ENCODE peak calls at places on chromosomes 13 and 19, in four cellular contexts. I, Z, S and C are unnamed samples. For H3K27me3, the result is how much of the 10 kb centered on the place peaks cover.

GRCh38 chr13:99972190-99972731 is 694 bp upstream of the ZIC5 start:
- DNase-seq in S (peak), I (no peak), Z (no peak), C (no peak)

GRCh38 chr13:29266743-29267142 is 328.7 kb downstream of the SLC7A1 start:
- DNase-seq in I (no peak), Z (no peak), S (no peak), C (no peak)

GRCh38 chr13:91894311-91894710 is 495.9 kb downstream of the GPC5 start:
- DNase-seq in S (no peak), Z (no peak), I (no peak), C (no peak)

GRCh38 chr13:51311271-51311670 is 28.2 kb upstream of the SERPINE3 start:
- DNase-seq in Z (no peak), S (no peak), I (no peak), C (no peak)

GRCh38 chr19:58268344-58268743 is 10.4 kb upstream of the ZNF8 start:
- DNase-seq in Z (no peak), I (no peak), S (no peak), C (no peak)

GRCh38 chr13:97434417-97435296 is 688 bp downstream of the RAP2A start:
- DNase-seq in I (no peak), S (peak), Z (peak), C (no peak)

GRCh38 chr13:113585828-113586355 is 1.3 kb downstream of the TFDP1 start:
- DNase-seq in I (no peak), Z (no peak), S (no peak), C (no peak)

GRCh38 chr13:109160887-109161669 is 531.7 kb downstream of the MYO16 start:
- DNase-seq in I (no peak), S (no peak), Z (no peak), C (no peak)

GRCh38 chr19:38158730-38159129 is 65.3 kb downstream of the DPF1 start:
- DNase-seq in S (no peak), I (no peak), Z (no peak), C (no peak)

GRCh38 chr13:50401721-50402510 is 386.7 kb downstream of the KCNRG start:
- DNase-seq in S (no peak), I (no peak), Z (no peak), C (no peak)

GRCh38 chr19:48760514-48761221 is 5.3 kb downstream of the FGF21 start:
- DNase-seq in Z (peak), I (no peak), S (no peak), C (no peak)

GRCh38 chr13:30806784-30807183 is 71.4 kb downstream of the ALOX5AP start:
- DNase-seq in S (no peak), Z (no peak), I (no peak), C (no peak)

GRCh38 chr19:38221919-38222828 is 1.8 kb downstream of the DPF1 start:
- DNase-seq in I (no peak), Z (no peak), S (peak), C (no peak)

GRCh38 chr13:32932376-32932775 is 83.8 kb upstream of the KL start:
- DNase-seq in Z (no peak), S (no peak), I (no peak), C (no peak)

GRCh38 chr19:46604781-46605355 is 3.7 kb downstream of the CALM3 start:
- DNase-seq in I (no peak), S (no peak), Z (no peak), C (no peak)

GRCh38 chr19:46076951-46077814 is 36.4 kb upstream of the IGFL4 start:
- DNase-seq in I (peak), S (peak), Z (peak), C (no peak)

DNA sequence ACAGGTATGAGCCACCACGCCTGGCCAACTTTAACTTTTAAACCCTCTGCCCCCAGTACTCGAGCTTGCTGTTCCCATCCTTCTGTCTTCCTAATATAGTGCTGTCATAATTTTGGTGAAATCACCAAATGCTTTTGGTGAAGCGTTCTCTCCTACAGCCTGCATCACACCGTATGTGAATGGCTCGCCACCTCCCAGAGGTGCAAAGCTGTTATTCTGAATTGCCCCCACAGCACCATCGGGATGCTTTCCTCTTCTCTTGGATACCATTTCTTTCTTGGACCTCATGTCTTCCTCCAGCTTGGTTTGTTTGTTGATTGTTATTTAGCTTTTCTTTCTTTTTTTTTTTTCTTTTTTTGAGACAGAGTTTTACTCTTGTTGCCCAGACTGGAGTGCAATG is 53.0 kb upstream of the XPO4 start:
- DNase-seq in S (no peak), I (no peak), Z (no peak), C (no peak)
- H3K27me3 ChIP-seq in S (under half), I (under half), Z (under half), C (under half)

GRCh38 chr19:42423462-42424344 is 3.5 kb downstream of the LIPE start:
- DNase-seq in Z (peak), S (peak), I (peak), C (no peak)

GRCh38 chr19:42422092-42422575 is 5.1 kb downstream of the LIPE start:
- DNase-seq in Z (no peak), S (no peak), I (no peak), C (no peak)

GRCh38 chr19:42424345-42424707 is 2.9 kb downstream of the LIPE start:
- DNase-seq in S (no peak), Z (no peak), I (no peak), C (no peak)

GRCh38 chr19:42421591-42422031 is 5.6 kb downstream of the LIPE start:
- DNase-seq in S (no peak), I (no peak), Z (no peak), C (no peak)

GRCh38 chr19:42422576-42423461 is 4.4 kb downstream of the LIPE start:
- DNase-seq in S (peak), Z (peak), I (no peak), C (no peak)
- TF ChIP-seq REST in S (no peak), Z (no peak), I (no peak), C (no peak)

GRCh38 chr19:34094960-34095359 is 77.3 kb upstream of the LSM14A start:
- DNase-seq in Z (no peak), S (no peak), I (no peak), C (no peak)

DNA sequence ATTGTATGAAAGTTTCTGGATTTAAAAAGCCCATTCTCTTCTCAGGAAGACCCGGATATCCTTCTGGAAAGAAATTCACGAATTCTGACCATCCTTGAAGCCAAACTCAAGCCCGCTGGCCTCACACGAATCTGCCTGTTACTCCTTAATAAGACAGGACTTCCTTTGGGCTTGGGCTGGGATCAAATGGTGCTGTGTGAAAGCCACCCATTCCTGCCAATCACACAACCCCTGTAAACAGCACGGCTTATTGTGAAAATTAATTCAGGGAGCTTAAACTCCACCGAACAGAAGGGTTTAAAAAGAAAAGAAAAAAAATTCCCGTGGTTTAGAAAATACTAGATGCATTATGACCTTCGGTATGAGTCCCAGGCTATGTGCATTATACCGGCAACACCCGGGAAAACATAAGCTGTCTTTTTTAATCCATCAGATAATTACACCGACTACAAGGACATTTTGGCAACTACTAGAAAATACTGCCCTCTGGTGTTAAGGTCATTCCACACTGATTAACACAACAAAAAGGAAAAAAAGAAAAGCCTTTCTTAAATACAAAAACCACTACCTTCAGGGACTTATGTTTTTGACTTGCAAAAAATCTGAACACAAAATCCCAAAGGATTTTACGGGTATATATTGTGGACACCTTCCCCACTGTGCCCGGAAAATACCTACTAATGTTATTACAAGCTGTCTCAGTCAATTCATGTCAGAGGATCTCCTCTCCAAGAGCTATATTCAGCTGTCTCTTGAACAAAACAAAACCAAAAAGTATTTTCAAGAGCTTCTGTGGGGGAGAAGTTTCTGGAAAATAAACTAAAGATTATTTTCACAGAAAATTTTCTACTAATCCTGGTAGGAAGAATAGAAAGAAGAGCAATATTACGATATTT is 76.0 kb upstream of the LSM14A start:
- DNase-seq in S (peak), Z (peak), I (peak), C (peak)
- TF ChIP-seq POLR2AphosphoS5 in S (no peak), Z (no peak), I (no peak), C (no peak)

GRCh38 chr19:30357580-30357954 is 14.6 kb upstream of the ZNF536 start:
- DNase-seq in S (no peak), I (no peak), Z (no peak), C (no peak)

GRCh38 chr19:30353394-30353793 is 18.8 kb upstream of the ZNF536 start:
- DNase-seq in S (no peak), Z (no peak), I (no peak), C (no peak)

GRCh38 chr19:30356951-30357579 is 15.1 kb upstream of the ZNF536 start:
- DNase-seq in I (no peak), Z (no peak), S (no peak), C (no peak)

GRCh38 chr19:30358319-30358718 is 13.9 kb upstream of the ZNF536 start:
- DNase-seq in I (no peak), S (no peak), Z (no peak), C (no peak)

GRCh38 chr19:30355586-30355985 is 16.6 kb upstream of the ZNF536 start:
- DNase-seq in I (no peak), Z (no peak), S (no peak), C (no peak)
- H3K27me3 ChIP-seq in I (under half), Z (under half), S (under half), C (under half)

GRCh38 chr19:5686647-5687359 is 3.3 kb upstream of the RPL36 start:
- DNase-seq in S (peak), I (peak), Z (peak), C (peak)
- TF ChIP-seq REST in S (no peak), I (no peak), Z (no peak), C (no peak)

DNA sequence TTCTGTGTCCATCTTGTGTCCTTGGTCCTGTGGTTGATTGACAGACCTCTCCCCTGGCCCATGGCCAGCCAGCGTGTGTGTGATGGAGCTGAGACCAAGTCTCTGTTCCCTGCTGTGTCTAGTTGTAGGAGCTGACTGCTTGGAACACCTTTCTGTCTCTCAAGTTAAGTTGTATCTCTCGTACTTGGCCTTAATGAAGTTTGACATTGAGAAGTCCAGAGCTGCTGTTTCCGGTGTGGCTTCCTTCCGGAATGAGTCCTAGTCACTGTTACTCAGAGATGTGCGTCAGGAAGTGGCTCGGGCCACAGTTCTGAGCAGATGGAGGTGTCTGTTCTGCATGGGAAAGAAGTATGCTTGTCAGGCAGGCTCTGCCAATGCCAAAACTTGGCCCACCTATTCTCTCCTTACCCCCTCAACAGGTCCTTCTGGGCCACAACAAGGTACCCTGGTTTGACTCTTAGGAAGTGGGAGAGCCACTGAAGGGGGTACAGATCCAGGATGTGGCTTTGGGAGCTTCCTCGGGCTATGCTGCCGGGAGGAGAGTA is 54.3 kb downstream of the GATAD2A start:
- DNase-seq in I (no peak), Z (peak), S (no peak), C (peak)
- TF ChIP-seq POLR2AphosphoS5 in I (no peak), Z (peak), S (no peak), C (no peak)

DNA sequence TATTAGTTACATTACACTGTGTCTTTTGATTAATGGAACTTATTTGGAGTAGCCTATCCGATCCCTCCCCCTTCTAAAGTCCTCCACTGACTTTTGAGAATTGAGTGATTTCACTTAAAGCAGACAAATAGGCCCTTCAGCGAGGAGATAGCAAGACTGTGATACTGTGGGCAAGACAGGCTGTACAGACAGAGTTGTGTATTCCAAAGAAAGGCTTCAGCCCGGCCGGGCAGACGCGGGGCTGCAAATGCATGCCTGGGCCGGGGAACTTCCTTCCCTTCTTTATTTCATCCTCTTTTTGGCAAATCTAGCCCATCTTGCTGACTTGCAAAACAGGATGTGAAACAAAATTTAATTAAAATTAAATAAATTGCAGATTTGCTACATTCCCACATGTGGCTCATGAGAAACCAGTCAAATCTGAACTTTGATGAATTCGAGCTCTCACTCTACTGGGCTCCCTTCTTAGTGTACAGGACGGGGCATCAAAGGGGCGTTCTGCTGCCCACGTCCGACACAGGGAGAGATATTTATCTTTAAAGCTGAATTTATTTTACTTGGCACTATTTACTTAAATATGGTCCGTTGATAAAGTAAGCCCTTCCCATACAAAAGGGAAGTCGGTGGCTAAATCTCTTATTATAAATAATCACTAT is 314.9 kb downstream of the ZNF536 start:
- DNase-seq in S (peak), Z (no peak), I (no peak), C (no peak)
- H3K27me3 ChIP-seq in S (under half), Z (under half), I (under half), C (under half)

DNA sequence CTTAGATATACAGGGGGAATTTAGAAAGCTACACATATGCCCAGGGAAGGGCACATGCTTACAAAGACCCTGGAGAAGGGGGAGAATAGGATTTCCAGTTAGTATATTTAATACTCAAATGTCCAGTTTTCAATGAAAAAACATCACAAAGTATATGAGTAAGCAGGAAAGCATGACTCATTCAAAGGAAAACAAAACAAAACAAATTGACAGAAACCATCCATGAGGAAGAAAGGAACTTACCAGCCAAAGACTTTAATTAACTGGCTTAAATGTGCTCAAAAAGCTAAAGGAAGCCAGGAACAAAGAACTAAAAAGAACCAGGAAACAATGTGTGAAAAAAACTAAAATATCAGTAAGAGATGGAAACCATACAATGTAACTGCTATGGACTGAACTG is 716.2 kb upstream of the ARGLU1 start:
- DNase-seq in S (no peak), I (no peak), Z (no peak), C (no peak)
- TF ChIP-seq REST in S (no peak), I (no peak), Z (no peak), C (no peak)